ENCODE peak calls at places on chromosomes 12 and 14, in seven cellular contexts. P is nephron progenitor cell; K is LoVo; Y is stimulated activated CD8-positive, alpha-beta memory T cell treated with anti-CD3 and anti-CD28 coated beads, Interleukin-7, amount 100 ng/mL, for 1 hour; A is left cardiac atrium; B is transverse colon; U is psoas muscle. M is an unnamed sample.

GRCh38 chr14:68784298-68784910 is 8.5 kb downstream of the ZFP36L1 start:
- DNase-seq in P (no peak), K (peak; percentile 86), Y (no peak), A (no peak), B (peak; percentile 87), U (no peak), M (no peak)

GRCh38 chr12:97640826-97641225 is 178.2 kb downstream of the RMST start:
- DNase-seq in P (no peak), K (no peak), Y (no peak), A (no peak), B (no peak), U (no peak), M (no peak)

GRCh38 chr14:94936411-94936892 is 166.5 kb upstream of the GSC start:
- DNase-seq in P (peak; percentile 39), K (no peak), Y (no peak), A (peak; percentile 78), B (peak; percentile 49), U (peak; percentile 80), M (peak; percentile 60)

GRCh38 chr14:67426983-67427601 is 15.1 kb upstream of the PLEK2 start:
- DNase-seq in P (peak; percentile 74), K (peak; percentile 83), Y (peak; percentile 47), A (peak; percentile 75), B (peak; percentile 82), U (peak; percentile 65), M (peak; percentile 77)

GRCh38 chr12:85698937-85699336 is 137.3 kb downstream of the RASSF9 start:
- DNase-seq in P (no peak), K (no peak), Y (no peak), A (no peak), B (no peak), U (no peak), M (no peak)

GRCh38 chr12:51643951-51644350 is 52.9 kb downstream of the SCN8A start:
- DNase-seq in P (no peak), K (no peak), Y (no peak), A (no peak), B (no peak), U (no peak), M (no peak)

GRCh38 chr14:41000350-41000749 is 606.3 kb upstream of the LRFN5 start:
- DNase-seq in P (no peak), K (no peak), Y (no peak), A (no peak), B (no peak), U (no peak), M (no peak)

GRCh38 chr12:91901675-91902074 is 244.0 kb downstream of the BTG1 start:
- DNase-seq in P (no peak), K (no peak), Y (no peak), A (no peak), B (no peak), U (no peak), M (no peak)

GRCh38 chr12:6330192-6330591 is 11.7 kb downstream of the TNFRSF1A start:
- DNase-seq in P (no peak), K (no peak), Y (no peak), A (no peak), B (no peak), U (no peak), M (no peak)